ENCODE peak calls at places on chromosome X, in ten cellular contexts. U is ureter; S is erythroblast; P is DMS 273 treated with DMSO at 0.1 percent for 48 hours; W is left lobe of liver; G is posterior cingulate gyrus; E is left kidney; J is NCI-H345; D is hypothalamus; Y is stimulated activated effector memory CD8-positive, alpha-beta T cell treated with anti-CD3 and anti-CD28 coated beads, Interleukin-12 subunit alpha, Interleukin-12 subunit beta, amount 100 ng/mL, for 72 hours. Z is an unnamed sample.

GRCh38 chrX:6917666-6918065 is 229.8 kb upstream of the STS start:
- DNase-seq in P (no peak), G (no peak), Y (no peak), E (no peak), J (no peak), S (no peak), W (no peak), U (no peak), D (no peak), Z (peak)

GRCh38 chrX:41952102-41952501 is 28.7 kb upstream of the CASK start:
- DNase-seq in Y (no peak), S (no peak), J (no peak), D (no peak), U (no peak), P (no peak), W (no peak), G (no peak), E (no peak), Z (no peak)

GRCh38 chrX:74458738-74459137 is 37.4 kb downstream of the SLC16A2 start:
- DNase-seq in P (no peak), W (no peak), S (no peak), Y (no peak), D (no peak), J (no peak), G (no peak), U (no peak), E (peak), Z (no peak)

GRCh38 chrX:37862851-37863250 is 15.5 kb upstream of the DYNLT3 start:
- DNase-seq in J (no peak), P (no peak), W (no peak), G (no peak), U (no peak), D (no peak), E (no peak), S (no peak), Y (no peak), Z (no peak)

GRCh38 chrX:110671068-110671803 is 124.4 kb downstream of the CHRDL1 start:
- DNase-seq in D (no peak), G (no peak), Y (no peak), W (no peak), U (no peak), S (no peak), J (no peak), E (no peak), P (no peak), Z (no peak)

GRCh38 chrX:24231169-24231568 is 81.6 kb downstream of the ZFX start:
- DNase-seq in E (no peak), P (no peak), U (no peak), D (no peak), G (no peak), J (no peak), S (peak), Y (no peak), W (no peak), Z (no peak)

GRCh38 chrX:132614297-132614696 is 125.5 kb upstream of the MBNL3 start:
- DNase-seq in D (no peak), E (peak), J (no peak), U (no peak), W (no peak), S (peak), G (no peak), Y (no peak), P (no peak), Z (no peak)

GRCh38 chrX:71256051-71256450 is 2.1 kb upstream of the ZMYM3 start:
- DNase-seq in U (no peak), P (no peak), J (no peak), G (no peak), S (no peak), Y (no peak), E (no peak), D (no peak), W (no peak), Z (peak)

GRCh38 chrX:11435568-11435967 is 142.4 kb downstream of the AMELX start:
- DNase-seq in P (no peak), Y (no peak), S (no peak), G (no peak), U (no peak), W (no peak), D (no peak), J (no peak), E (no peak), Z (no peak)

GRCh38 chrX:53088136-53088974 is 5.6 kb upstream of the KANTR start:
- DNase-seq in J (peak), S (no peak), W (peak), G (peak), E (peak), U (peak), P (no peak), Y (no peak), D (peak), Z (peak)

GRCh38 chrX:12011075-12011474 is 127.2 kb upstream of the FRMPD4 start:
- DNase-seq in P (no peak), G (no peak), U (no peak), W (no peak), D (no peak), J (peak), Y (no peak), E (no peak), S (no peak), Z (no peak)

GRCh38 chrX:39871648-39872047 is 226.1 kb downstream of the BCOR start:
- DNase-seq in E (no peak), G (no peak), S (no peak), P (no peak), D (no peak), J (no peak), Y (no peak), W (no peak), U (no peak), Z (no peak)

GRCh38 chrX:134718329-134719317 is 60.4 kb upstream of the PLAC1 start:
- DNase-seq in G (no peak), Y (no peak), D (no peak), E (peak), U (no peak), P (peak), J (no peak), S (peak), W (no peak), Z (no peak)

GRCh38 chrX:136745215-136746173 is 35.2 kb downstream of the ARHGEF6 start:
- DNase-seq in Y (no peak), E (no peak), D (no peak), G (no peak), P (no peak), U (no peak), S (peak), W (no peak), J (no peak), Z (no peak)

GRCh38 chrX:42290608-42291007 is 367.3 kb upstream of the CASK start:
- DNase-seq in J (no peak), E (no peak), G (no peak), W (no peak), S (no peak), P (no peak), Y (no peak), U (no peak), D (no peak), Z (no peak)

GRCh38 chrX:105451426-105451825 is 230.9 kb upstream of the TEX13A start:
- DNase-seq in E (no peak), W (no peak), S (no peak), D (no peak), P (no peak), J (no peak), G (no peak), U (no peak), Y (no peak), Z (no peak)

GRCh38 chrX:140762061-140762460 is 52.5 kb downstream of the LINC00632 start:
- DNase-seq in W (no peak), S (peak), E (peak), J (peak), G (no peak), Y (no peak), P (peak), U (peak), D (no peak), Z (no peak)

GRCh38 chrX:85963736-85964135 is 83.6 kb downstream of the CHM start:
- DNase-seq in W (no peak), Y (no peak), U (no peak), J (no peak), G (no peak), S (no peak), E (peak), D (no peak), P (no peak), Z (no peak)

GRCh38 chrX:32851556-32851955 is 359.8 kb downstream of the DMD start:
- DNase-seq in D (no peak), S (no peak), Y (no peak), P (no peak), J (no peak), W (no peak), G (no peak), E (no peak), U (no peak), Z (no peak)

GRCh38 chrX:47179221-47179927 is 14.3 kb upstream of the UBA1 start:
- DNase-seq in S (no peak), U (no peak), J (no peak), Y (no peak), E (no peak), D (peak), W (no peak), P (no peak), G (no peak), Z (no peak)

Z was measured in DMS79 treated with DMSO at 0.1 percent for 48 hours.